ENCODE peak calls at places on chromosomes 16 and 17, in five cellular contexts. N is GM23338, V is SK-N-SH, E is HCT116, R is neural progenitor cell. S is an unnamed sample.

GRCh38 chr16:68994324-68994723 is 111.1 kb upstream of the HAS3 start:
- DNase-seq in V (no peak), R (no peak), N (peak), E (no peak), S (no peak)

GRCh38 chr17:73293480-73293911 is 18.3 kb downstream of the CDC42EP4 start:
- DNase-seq in V (peak), R (no peak), E (peak), N (no peak), S (peak)

GRCh38 chr16:16974192-16974591 is 496.6 kb downstream of the XYLT1 start:
- DNase-seq in V (no peak), E (no peak), N (no peak), R (no peak), S (no peak)

GRCh38 chr16:85303354-85303883 is 191.1 kb upstream of the CIBAR2 start:
- DNase-seq in V (peak), N (peak), E (peak), R (peak), S (peak)

GRCh38 chr16:87458424-87458915 is 34.4 kb downstream of the ZCCHC14 start:
- DNase-seq in V (peak), E (no peak), R (no peak), N (no peak), S (no peak)

GRCh38 chr17:46020023-46020735 is 21.1 kb downstream of the STH start:
- DNase-seq in N (no peak), E (no peak), R (no peak), V (no peak), S (no peak)

GRCh38 chr17:20300399-20301037 is 166.8 kb downstream of the LGALS9B start:
- DNase-seq in V (no peak), R (no peak), N (no peak), E (no peak), S (peak)

GRCh38 chr16:85432606-85433005 is 180.5 kb upstream of the GSE1 start:
- DNase-seq in E (no peak), V (no peak), R (no peak), N (no peak), S (no peak)

GRCh38 chr16:76265434-76266045 is 11.7 kb upstream of the CNTNAP4 start:
- DNase-seq in R (peak), E (peak), V (peak), N (peak), S (peak)

GRCh38 chr16:88455610-88456355 is 2.7 kb downstream of the ZFPM1 start:
- DNase-seq in R (peak), N (peak), V (peak), E (peak), S (peak)

GRCh38 chr17:31598388-31598760 is 206.9 kb downstream of the RAB11FIP4 start:
- DNase-seq in R (no peak), N (no peak), E (no peak), V (no peak), S (no peak)

GRCh38 chr16:57728336-57729181 is 7.0 kb upstream of the KATNB1 start:
- DNase-seq in V (no peak), R (no peak), E (no peak), N (no peak), S (no peak)

GRCh38 chr17:35167046-35167445 is 19.4 kb downstream of the UNC45B start:
- DNase-seq in E (no peak), V (no peak), N (no peak), R (no peak), S (no peak)

GRCh38 chr16:77840623-77841274 is 52.4 kb downstream of the VAT1L start:
- DNase-seq in V (no peak), N (no peak), R (no peak), E (no peak), S (peak)

GRCh38 chr17:48055531-48056245 is 7.5 kb downstream of the NFE2L1 start:
- DNase-seq in V (no peak), N (peak), R (peak), E (peak), S (peak)

GRCh38 chr16:67114793-67115192 is 5.1 kb downstream of the PHAF1 start:
- DNase-seq in N (no peak), V (no peak), E (no peak), R (no peak), S (peak)

GRCh38 chr17:57995076-57995956 is 7.3 kb upstream of the VEZF1 start:
- DNase-seq in N (peak), V (peak), E (peak), R (peak), S (peak)

GRCh38 chr17:82775033-82775823 is 23.4 kb downstream of the TBCD start:
- DNase-seq in V (peak), N (peak), R (peak), E (peak), S (peak)

GRCh38 chr17:83062011-83062817 is 17.2 kb upstream of the METRNL start:
- DNase-seq in N (no peak), V (peak), R (no peak), E (no peak), S (no peak)

GRCh38 chr17:28334666-28335200 is 539 bp downstream of the IFT20 start:
- DNase-seq in V (no peak), E (no peak), R (no peak), N (peak), S (peak)

GRCh38 chr17:28335201-28335958 is at the start of the genes IFT20 and TNFAIP1:
- DNase-seq in V (peak), N (peak), R (peak), E (peak), S (peak)

GRCh38 chr17:28331891-28332420 is 3.3 kb downstream of the IFT20 start:
- DNase-seq in E (no peak), R (no peak), V (no peak), N (no peak), S (no peak)

GRCh38 chr17:28334176-28334575 is 1.1 kb downstream of the IFT20 start:
- DNase-seq in V (no peak), R (no peak), N (no peak), E (no peak), S (peak)

DNA sequence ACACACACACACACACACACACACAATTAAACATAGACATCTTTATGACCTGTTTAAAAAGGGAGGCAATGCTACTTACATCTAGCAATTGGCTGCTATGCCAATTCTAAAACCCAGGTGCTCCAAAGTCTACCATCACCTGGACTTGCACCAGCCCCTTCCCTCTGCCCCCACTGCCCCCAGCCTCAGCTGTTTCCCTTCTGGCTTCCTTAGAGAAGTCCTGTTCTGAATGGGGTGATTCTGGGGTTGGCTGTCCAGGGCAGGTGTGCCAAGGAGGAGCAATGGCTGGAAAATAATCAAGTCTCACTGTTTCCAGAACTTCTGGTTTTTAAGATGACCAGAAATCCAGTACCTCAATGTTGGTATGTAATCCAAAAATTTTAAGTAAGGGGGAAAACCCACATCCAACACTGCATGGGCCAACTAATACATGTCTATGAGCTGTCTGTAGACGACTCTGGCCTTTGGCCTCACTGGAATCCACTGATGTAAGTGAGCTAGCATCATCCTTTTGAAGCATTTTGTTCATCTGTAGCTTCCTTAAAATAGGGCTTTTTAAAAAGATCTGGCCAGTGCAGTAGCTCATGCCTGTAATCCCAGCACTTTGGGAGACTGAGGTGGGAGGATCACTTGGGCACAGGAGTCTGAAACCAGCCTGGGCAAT is 2.1 kb downstream of the IFT20 start:
- DNase-seq in E (no peak), V (no peak), N (no peak), R (no peak), S (peak)
- TF ChIP-seq EZH2phosphoT487 in E (no peak), V (no peak), N (no peak), R (no peak), S (no peak)

DNA sequence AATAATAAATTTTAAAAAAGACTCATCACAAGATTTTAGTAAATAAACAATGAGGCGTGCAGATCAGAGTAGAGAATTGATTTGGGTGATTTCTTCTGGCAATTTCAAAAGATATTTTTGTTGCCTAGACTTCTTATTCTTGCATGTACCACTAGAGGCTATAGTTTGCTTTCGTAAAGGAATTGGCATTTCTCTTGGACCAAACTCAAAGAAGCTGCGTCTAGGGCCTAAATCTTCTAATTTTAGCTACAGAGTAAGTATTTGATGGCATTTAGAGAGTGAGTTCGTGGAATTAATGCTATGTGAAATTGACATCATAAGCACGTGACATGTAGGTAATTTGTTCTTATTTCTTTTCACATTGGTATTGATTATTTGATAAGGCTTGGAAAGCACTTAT is 24.4 kb upstream of the ABCC11 start:
- DNase-seq in E (no peak), V (no peak), R (no peak), N (no peak), S (peak)
- TF ChIP-seq EZH2phosphoT487 in E (no peak), V (no peak), R (no peak), N (no peak), S (no peak)

GRCh38 chr16:73034374-73034773 is 13.6 kb downstream of the ZFHX3 start:
- DNase-seq in R (no peak), N (no peak), E (no peak), V (no peak), S (no peak)

GRCh38 chr16:73036074-73036826 is 11.7 kb downstream of the ZFHX3 start:
- DNase-seq in N (peak), R (peak), E (no peak), V (no peak), S (no peak)

GRCh38 chr16:73031155-73031866 is 16.6 kb downstream of the ZFHX3 start:
- DNase-seq in V (no peak), R (no peak), E (no peak), N (no peak), S (peak)

GRCh38 chr16:73033271-73033998 is 14.5 kb downstream of the ZFHX3 start:
- DNase-seq in E (no peak), R (peak), N (peak), V (no peak), S (no peak)

DNA sequence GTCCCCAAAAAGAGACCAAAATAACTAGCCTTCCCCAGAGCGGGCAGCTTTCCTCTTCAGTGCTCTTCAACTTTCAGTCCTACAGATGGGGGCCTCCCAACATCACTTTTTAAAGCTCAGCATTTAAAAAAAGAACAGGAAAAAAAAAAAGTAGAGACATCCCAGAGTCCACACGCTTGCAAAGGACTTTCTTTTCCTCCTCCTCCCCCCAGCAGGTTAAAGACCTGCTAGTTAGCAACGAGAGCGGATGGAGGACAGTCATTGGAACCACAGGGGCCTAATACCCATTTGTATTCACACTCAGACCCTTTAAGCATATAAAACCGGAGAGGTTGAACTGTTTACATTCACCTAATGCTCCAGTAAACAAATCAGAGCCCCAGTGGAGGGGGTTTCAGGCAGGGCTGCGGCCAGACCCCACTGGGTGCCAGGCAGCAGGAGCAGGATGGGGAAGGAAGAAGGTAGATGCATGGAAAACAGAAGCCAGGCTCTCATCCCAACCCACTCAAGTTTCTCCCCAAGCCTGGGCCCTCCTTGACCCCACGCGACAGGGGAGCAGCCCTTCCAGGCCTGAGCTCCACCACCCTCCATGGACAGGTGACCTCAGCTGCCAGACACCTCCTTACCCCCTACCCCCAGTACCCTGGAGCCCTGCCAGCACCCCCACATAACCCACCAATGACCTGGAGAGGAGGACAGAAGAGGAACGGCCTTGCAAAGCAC is 15.2 kb downstream of the ZFHX3 start:
- DNase-seq in V (no peak), R (peak), N (peak), E (no peak), S (no peak)
- TF ChIP-seq EZH2phosphoT487 in V (no peak), R (peak), N (no peak), E (no peak), S (no peak)

GRCh38 chr17:66492080-66492479 is 189.7 kb downstream of the PRKCA start:
- DNase-seq in R (no peak), N (no peak), E (no peak), V (peak), S (no peak)
- TF ChIP-seq EZH2phosphoT487 in R (no peak), N (no peak), E (no peak), V (no peak), S (no peak)

DNA sequence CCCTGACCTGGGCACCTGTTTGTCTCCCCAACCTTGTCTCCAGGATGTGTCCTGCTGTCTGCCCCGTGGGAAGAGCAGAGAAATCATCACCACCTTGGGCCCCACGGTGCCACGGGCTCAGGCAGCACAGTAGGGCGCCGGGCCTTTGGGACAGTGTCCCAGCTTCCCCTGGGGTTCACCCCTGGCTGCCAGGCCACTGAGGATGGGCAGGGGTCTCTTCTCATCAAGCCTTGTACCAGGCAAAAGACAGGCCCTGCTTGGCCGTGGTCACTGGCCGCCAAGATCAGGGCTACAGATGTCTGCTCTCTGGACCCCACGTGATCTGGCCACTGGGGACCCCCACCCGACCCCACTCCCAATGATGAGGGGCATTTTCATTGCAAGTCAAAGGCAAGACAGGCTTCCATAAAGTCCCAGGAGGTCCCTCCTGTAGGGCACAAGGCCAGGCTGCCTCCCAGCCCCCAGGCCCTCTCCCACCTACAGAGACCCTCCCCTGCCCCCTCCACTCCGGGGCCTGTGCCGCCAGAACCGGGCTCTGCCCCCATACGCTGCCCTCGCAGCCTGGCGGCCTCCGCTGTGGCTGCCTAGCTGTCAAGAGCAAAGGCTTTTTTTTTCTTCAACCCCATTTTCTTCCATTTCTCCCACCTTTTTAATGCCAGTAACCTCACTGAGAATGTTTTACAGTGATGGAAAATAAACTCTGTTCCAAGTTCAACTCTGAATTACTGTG is 14.5 kb downstream of the DNAAF8 start:
- DNase-seq in E (no peak), V (no peak), N (no peak), R (no peak), S (no peak)
- TF ChIP-seq EZH2phosphoT487 in E (no peak), V (no peak), N (no peak), R (no peak), S (no peak)

DNA sequence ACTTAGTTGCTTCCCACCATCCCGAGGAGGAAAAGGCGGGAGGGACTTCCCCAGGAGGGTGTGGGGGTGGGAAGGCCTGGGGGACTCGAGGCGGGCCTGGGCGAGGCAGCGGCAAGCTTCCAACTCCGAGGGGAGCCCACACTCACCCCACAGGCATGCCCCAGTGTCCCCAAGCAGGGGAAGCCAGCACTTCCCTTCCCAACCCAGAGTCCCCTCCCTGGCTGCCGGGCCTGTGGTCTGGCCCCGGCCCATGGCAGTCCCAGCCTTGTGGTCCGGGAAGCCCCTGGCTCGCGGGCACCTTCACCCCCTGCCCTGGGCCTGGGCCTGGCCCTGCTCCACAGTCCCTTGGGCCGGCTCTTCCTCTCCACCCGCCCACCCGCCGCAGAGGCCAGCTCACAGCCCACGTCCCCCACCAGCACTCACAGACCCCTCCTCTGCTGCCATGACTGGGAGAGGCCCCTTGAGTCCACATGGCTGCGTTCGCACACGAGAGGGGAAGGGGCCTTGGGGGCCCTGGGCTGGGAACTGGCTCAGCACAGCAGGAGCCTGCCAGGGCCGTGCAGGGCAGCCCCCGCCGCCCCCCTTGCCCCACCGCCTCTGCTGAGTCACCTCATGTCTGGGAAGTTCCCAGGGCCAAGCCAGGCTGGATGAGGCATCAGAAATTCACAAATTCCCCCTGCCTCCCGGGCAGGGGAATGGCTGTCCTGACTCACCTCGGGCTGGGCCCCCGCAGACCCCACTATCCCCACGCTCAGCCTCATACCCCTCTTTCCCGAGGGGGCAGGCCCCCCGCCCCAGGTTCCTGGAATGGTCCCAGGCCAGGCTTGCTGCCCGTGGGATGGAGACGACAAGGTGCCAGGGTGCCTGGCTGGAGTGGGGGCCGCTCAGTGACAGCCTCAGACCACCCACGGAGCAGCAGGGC is 27.8 kb downstream of the BAHCC1 start:
- DNase-seq in E (peak), N (no peak), V (peak), R (peak), S (peak)
- TF ChIP-seq EZH2phosphoT487 in E (no peak), N (no peak), V (no peak), R (no peak), S (no peak)

GRCh38 chr16:3812469-3813172 is 67.9 kb downstream of the CREBBP start:
- DNase-seq in E (no peak), N (peak), V (no peak), R (no peak), S (no peak)
- TF ChIP-seq EZH2phosphoT487 in E (no peak), N (no peak), V (no peak), R (no peak), S (no peak)

GRCh38 chr16:8967437-8967821 is 3.7 kb upstream of the USP7 start:
- DNase-seq in R (no peak), V (no peak), E (no peak), N (no peak), S (no peak)

GRCh38 chr16:8963010-8963824 is 489 bp downstream of the USP7 start:
- DNase-seq in N (no peak), R (peak), E (no peak), V (peak), S (peak)

GRCh38 chr16:8963825-8964441 is at the start of gene USP7:
- DNase-seq in E (peak), V (peak), R (peak), N (peak), S (peak)

GRCh38 chr16:8964462-8964861 is 756 bp upstream of the USP7 start:
- DNase-seq in N (no peak), V (no peak), E (no peak), R (no peak), S (no peak)

GRCh38 chr16:8966781-8967436 is 3.2 kb upstream of the USP7 start:
- DNase-seq in V (no peak), N (no peak), E (no peak), R (no peak), S (no peak)
- TF ChIP-seq EZH2phosphoT487 in V (no peak), N (no peak), E (no peak), R (no peak), S (no peak)

S was measured in GM23248.